ENCODE peak calls at places on chromosomes 1 and 21, in four cellular contexts. One of them, this sample, is unnamed.

GRCh38 chr21:20814090-20814489 is 184.1 kb upstream of the NCAM2 start:
- DNase-seq in Panc1: no peak
- DNase-seq in HepG2: no peak
- DNase-seq in GM12878: no peak
- DNase-seq in this sample: no peak

GRCh38 chr1:29749546-29749945 is 513.2 kb downstream of the PTPRU start:
- DNase-seq in Panc1: no peak
- DNase-seq in HepG2: no peak
- DNase-seq in GM12878: no peak
- DNase-seq in this sample: no peak

GRCh38 chr1:157069596-157069995 is 24.1 kb upstream of the ARHGEF11 start:
- DNase-seq in HepG2: no peak
- DNase-seq in GM12878: no peak
- DNase-seq in Panc1: no peak
- DNase-seq in this sample: no peak

GRCh38 chr1:38137164-38137563 is 90.6 kb upstream of the POU3F1 start:
- DNase-seq in Panc1: no peak
- DNase-seq in GM12878: no peak
- DNase-seq in HepG2: no peak
- DNase-seq in this sample: no peak

GRCh38 chr1:153750026-153750995 is 22.5 kb downstream of the INTS3 start:
- DNase-seq in GM12878: no peak
- DNase-seq in Panc1: no peak
- DNase-seq in HepG2: no peak
- DNase-seq in this sample: no peak

GRCh38 chr1:29505537-29506220 is 269.4 kb downstream of the PTPRU start:
- DNase-seq in HepG2: no peak
- DNase-seq in GM12878: no peak
- DNase-seq in Panc1: no peak
- DNase-seq in this sample: no peak

GRCh38 chr1:155166373-155167165 is 6.5 kb downstream of the KRTCAP2 start:
- DNase-seq in HepG2: no peak
- DNase-seq in Panc1: no peak
- DNase-seq in GM12878: no peak
- DNase-seq in this sample: peak; percentile 25

GRCh38 chr1:65339866-65340483 is 30.6 kb downstream of the DNAJC6 start:
- DNase-seq in GM12878: no peak
- DNase-seq in Panc1: no peak
- DNase-seq in HepG2: peak; percentile 52
- DNase-seq in this sample: no peak

GRCh38 chr21:37032877-37033471 is 26.5 kb downstream of the RIPPLY3 start:
- DNase-seq in GM12878: no peak
- DNase-seq in Panc1: peak; percentile 18
- DNase-seq in HepG2: no peak
- DNase-seq in this sample: no peak

GRCh38 chr1:24316659-24317058 is 2.5 kb upstream of the GRHL3 start:
- DNase-seq in GM12878: no peak
- DNase-seq in Panc1: no peak
- DNase-seq in HepG2: no peak
- DNase-seq in this sample: no peak

GRCh38 chr1:192539450-192540132 is 36.0 kb upstream of the RGS1 start:
- DNase-seq in Panc1: no peak
- DNase-seq in GM12878: no peak
- DNase-seq in HepG2: peak; percentile 70
- DNase-seq in this sample: peak; percentile 7

GRCh38 chr1:20107767-20108166 is 11.6 kb downstream of the PLA2G2D start:
- DNase-seq in HepG2: no peak
- DNase-seq in Panc1: no peak
- DNase-seq in GM12878: no peak
- DNase-seq in this sample: no peak

GRCh38 chr1:31791131-31791858 is 24.5 kb downstream of the SPOCD1 start:
- DNase-seq in GM12878: no peak
- DNase-seq in Panc1: no peak
- DNase-seq in HepG2: no peak
- DNase-seq in this sample: no peak

GRCh38 chr1:223444411-223444810 is 51.2 kb downstream of the CCDC185 start:
- DNase-seq in Panc1: no peak
- DNase-seq in HepG2: peak; percentile 22
- DNase-seq in GM12878: no peak
- DNase-seq in this sample: no peak

GRCh38 chr1:98515744-98516143 is 145.8 kb upstream of the SNX7 start:
- DNase-seq in GM12878: no peak
- DNase-seq in HepG2: no peak
- DNase-seq in Panc1: no peak
- DNase-seq in this sample: no peak

GRCh38 chr1:83583351-83584014 is 415.4 kb downstream of the TTLL7 start:
- DNase-seq in HepG2: no peak
- DNase-seq in Panc1: no peak
- DNase-seq in GM12878: no peak
- DNase-seq in this sample: no peak

GRCh38 chr1:201888282-201889033 is at the start of gene SHISA4:
- DNase-seq in Panc1: no peak
- DNase-seq in HepG2: peak; percentile 29
- DNase-seq in GM12878: no peak
- DNase-seq in this sample: peak; percentile 95

GRCh38 chr1:1287288-1288110 is 7.3 kb downstream of the SCNN1D start:
- DNase-seq in Panc1: no peak
- DNase-seq in GM12878: no peak
- DNase-seq in HepG2: no peak
- DNase-seq in this sample: no peak

GRCh38 chr1:39398278-39399010 is 93.0 kb upstream of the BMP8A start:
- DNase-seq in GM12878: no peak
- DNase-seq in Panc1: peak; percentile 95
- DNase-seq in HepG2: peak; percentile 85
- DNase-seq in this sample: peak; percentile 58

GRCh38 chr1:94326329-94326728 is 88.9 kb upstream of the ARHGAP29 start:
- DNase-seq in Panc1: no peak
- DNase-seq in HepG2: no peak
- DNase-seq in GM12878: no peak
- DNase-seq in this sample: no peak

GRCh38 chr1:66374561-66375111 is 159.3 kb upstream of the SGIP1 start:
- DNase-seq in GM12878: peak; percentile 96
- DNase-seq in Panc1: no peak
- DNase-seq in HepG2: no peak
- DNase-seq in this sample: no peak

GRCh38 chr1:37058424-37058988 is 24.2 kb upstream of the GRIK3 start:
- DNase-seq in HepG2: no peak
- DNase-seq in GM12878: no peak
- DNase-seq in Panc1: no peak
- DNase-seq in this sample: peak; percentile 52

GRCh38 chr1:109478806-109479205 is 4.9 kb upstream of the ATXN7L2 start:
- DNase-seq in HepG2: no peak
- DNase-seq in GM12878: no peak
- DNase-seq in Panc1: no peak
- DNase-seq in this sample: no peak

GRCh38 chr1:226691257-226691656 is 47.8 kb downstream of the ITPKB start:
- DNase-seq in GM12878: no peak
- DNase-seq in Panc1: no peak
- DNase-seq in HepG2: no peak
- DNase-seq in this sample: no peak

GRCh38 chr1:112457241-112457640 is 51.5 kb upstream of the WNT2B start:
- DNase-seq in GM12878: no peak
- DNase-seq in HepG2: no peak
- DNase-seq in Panc1: no peak
- DNase-seq in this sample: no peak

DNA sequence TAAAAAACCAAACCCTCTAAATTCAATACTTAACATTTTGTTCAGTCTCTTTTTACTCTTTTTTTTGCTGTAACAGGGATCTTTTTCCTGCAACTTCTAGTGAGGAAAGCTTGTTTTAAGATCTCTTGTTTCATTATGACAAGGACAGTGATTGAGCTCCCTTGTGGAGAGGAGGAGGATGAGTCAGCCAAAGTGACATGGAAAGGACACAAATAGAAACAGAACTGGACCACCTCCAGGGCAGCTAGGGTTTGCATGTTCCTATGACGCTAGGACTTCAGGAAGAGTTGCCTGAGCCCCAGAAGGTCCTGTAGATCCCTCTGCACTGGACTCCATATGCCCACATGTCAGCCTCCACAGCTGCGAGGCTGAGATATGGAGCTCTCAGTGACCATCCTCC is 212.6 kb upstream of the FAM78B start:
- DNase-seq in GM12878: no peak
- DNase-seq in HepG2: no peak
- DNase-seq in Panc1: no peak
- DNase-seq in this sample: no peak
- TF ChIP-seq SIN3A in GM12878: no peak
- TF ChIP-seq SIN3A in HepG2: no peak
- TF ChIP-seq SIN3A in Panc1: no peak
- TF ChIP-seq SIN3A in this sample: no peak

DNA sequence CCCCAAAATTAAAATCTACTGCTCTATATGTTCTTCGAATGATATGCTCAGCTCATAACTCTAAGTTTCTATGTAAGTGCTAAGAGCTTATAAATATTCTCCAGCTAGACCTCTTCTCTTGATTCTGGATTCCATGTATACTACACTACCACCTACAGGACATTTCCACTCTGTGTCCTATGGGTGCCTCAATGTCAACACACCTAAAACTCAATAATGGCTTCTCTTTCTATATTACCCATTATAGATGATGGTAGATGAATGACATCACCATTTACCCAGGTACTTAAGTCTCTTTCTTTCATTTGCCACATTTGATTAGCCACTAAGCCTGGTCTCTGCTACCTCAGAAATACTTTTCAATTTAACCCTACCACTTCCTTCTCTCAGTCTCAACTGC is 41.3 kb downstream of the TBX19 start:
- DNase-seq in Panc1: no peak
- DNase-seq in GM12878: no peak
- DNase-seq in HepG2: peak; percentile 31
- DNase-seq in this sample: no peak
- TF ChIP-seq SIN3A in Panc1: no peak
- TF ChIP-seq SIN3A in GM12878: no peak
- TF ChIP-seq SIN3A in HepG2: no peak
- TF ChIP-seq SIN3A in this sample: no peak

GRCh38 chr1:145805057-145805456 is 18.8 kb downstream of the RNF115 start:
- DNase-seq in HepG2: no peak
- DNase-seq in GM12878: no peak
- DNase-seq in Panc1: no peak
- DNase-seq in this sample: no peak
- TF ChIP-seq SIN3A in HepG2: no peak
- TF ChIP-seq SIN3A in GM12878: no peak
- TF ChIP-seq SIN3A in Panc1: no peak
- TF ChIP-seq SIN3A in this sample: no peak

GRCh38 chr21:44581158-44581557 is 754 bp upstream of the KRTAP10-5 start:
- DNase-seq in GM12878: no peak
- DNase-seq in HepG2: no peak
- DNase-seq in Panc1: no peak
- DNase-seq in this sample: no peak

GRCh38 chr21:44579056-44579832 is 1.2 kb downstream of the KRTAP10-5 start:
- DNase-seq in Panc1: no peak
- DNase-seq in HepG2: no peak
- DNase-seq in GM12878: no peak
- DNase-seq in this sample: no peak

GRCh38 chr21:44578371-44579055 is 1.9 kb downstream of the KRTAP10-5 start:
- DNase-seq in Panc1: no peak
- DNase-seq in HepG2: no peak
- DNase-seq in GM12878: no peak
- DNase-seq in this sample: no peak

GRCh38 chr21:44582055-44582454 is 1.7 kb upstream of the KRTAP10-5 start:
- DNase-seq in GM12878: no peak
- DNase-seq in HepG2: no peak
- DNase-seq in Panc1: no peak
- DNase-seq in this sample: no peak

GRCh38 chr21:44579833-44580144 is 615 bp downstream of the KRTAP10-5 start:
- DNase-seq in GM12878: no peak
- DNase-seq in Panc1: no peak
- DNase-seq in HepG2: no peak
- DNase-seq in this sample: no peak
- TF ChIP-seq SIN3A in GM12878: no peak
- TF ChIP-seq SIN3A in Panc1: no peak
- TF ChIP-seq SIN3A in HepG2: no peak
- TF ChIP-seq SIN3A in this sample: no peak

This sample was measured in SK-N-SH.